ENCODE peak calls at places on chromosomes 7 and 10, in four cellular contexts. One of them, this sample, is unnamed.

GRCh38 chr7:41582116-41582515 is 120.8 kb downstream of the INHBA start:
- DNase-seq in esophagus squamous epithelium: no peak
- DNase-seq in M059J: no peak
- DNase-seq in brain microvascular endothelial cell: no peak
- DNase-seq in this sample: no peak

GRCh38 chr7:19352271-19352670 is 207.1 kb upstream of the FERD3L start:
- DNase-seq in esophagus squamous epithelium: no peak
- DNase-seq in M059J: peak
- DNase-seq in brain microvascular endothelial cell: no peak
- DNase-seq in this sample: no peak

GRCh38 chr7:15284406-15284805 is 277.4 kb downstream of the AGMO start:
- DNase-seq in esophagus squamous epithelium: no peak
- DNase-seq in M059J: no peak
- DNase-seq in brain microvascular endothelial cell: no peak
- DNase-seq in this sample: no peak

GRCh38 chr10:32149257-32149955 is 93.2 kb upstream of the KIF5B start:
- DNase-seq in esophagus squamous epithelium: no peak
- DNase-seq in M059J: peak
- DNase-seq in brain microvascular endothelial cell: peak
- DNase-seq in this sample: peak

GRCh38 chr10:96708456-96708855 is 11.9 kb downstream of the PIK3AP1 start:
- DNase-seq in esophagus squamous epithelium: no peak
- DNase-seq in M059J: peak
- DNase-seq in brain microvascular endothelial cell: no peak
- DNase-seq in this sample: no peak

GRCh38 chr10:35462491-35462934 is 126.2 kb downstream of the CCNY start:
- DNase-seq in esophagus squamous epithelium: no peak
- DNase-seq in M059J: no peak
- DNase-seq in brain microvascular endothelial cell: no peak
- DNase-seq in this sample: no peak

GRCh38 chr10:82811621-82812020 is 936.6 kb downstream of the NRG3 start:
- DNase-seq in esophagus squamous epithelium: no peak
- DNase-seq in M059J: peak
- DNase-seq in brain microvascular endothelial cell: peak
- DNase-seq in this sample: no peak

GRCh38 chr7:74094224-74095095 is 10.9 kb downstream of the LIMK1 start:
- DNase-seq in esophagus squamous epithelium: peak
- DNase-seq in M059J: peak
- DNase-seq in brain microvascular endothelial cell: peak
- DNase-seq in this sample: peak

GRCh38 chr10:103847909-103848468 is 7.4 kb downstream of the SH3PXD2A start:
- DNase-seq in esophagus squamous epithelium: no peak
- DNase-seq in M059J: no peak
- DNase-seq in brain microvascular endothelial cell: no peak
- DNase-seq in this sample: no peak

GRCh38 chr7:31487476-31487875 is 26.4 kb upstream of the ITPRID1 start:
- DNase-seq in esophagus squamous epithelium: no peak
- DNase-seq in M059J: peak
- DNase-seq in brain microvascular endothelial cell: no peak
- DNase-seq in this sample: no peak

GRCh38 chr10:24685958-24686540 is 37.6 kb downstream of the ARHGAP21 start:
- DNase-seq in esophagus squamous epithelium: no peak
- DNase-seq in M059J: peak
- DNase-seq in brain microvascular endothelial cell: peak
- DNase-seq in this sample: no peak

GRCh38 chr7:16130127-16131110 is 290.9 kb downstream of the CRPPA start:
- DNase-seq in esophagus squamous epithelium: no peak
- DNase-seq in M059J: peak
- DNase-seq in brain microvascular endothelial cell: no peak
- DNase-seq in this sample: no peak

GRCh38 chr10:45008524-45009161 is 7.9 kb downstream of the ZNF22 start:
- DNase-seq in esophagus squamous epithelium: no peak
- DNase-seq in M059J: peak
- DNase-seq in brain microvascular endothelial cell: peak
- DNase-seq in this sample: no peak

GRCh38 chr7:153943428-153944370 is 108.5 kb upstream of the DPP6 start:
- DNase-seq in esophagus squamous epithelium: no peak
- DNase-seq in M059J: no peak
- DNase-seq in brain microvascular endothelial cell: no peak
- DNase-seq in this sample: no peak

GRCh38 chr10:64093946-64094560 is 572.9 kb downstream of the REEP3 start:
- DNase-seq in esophagus squamous epithelium: no peak
- DNase-seq in M059J: no peak
- DNase-seq in brain microvascular endothelial cell: no peak
- DNase-seq in this sample: no peak

GRCh38 chr7:100629117-100629711 is 12.1 kb downstream of the TFR2 start:
- DNase-seq in esophagus squamous epithelium: no peak
- DNase-seq in M059J: peak
- DNase-seq in brain microvascular endothelial cell: no peak
- DNase-seq in this sample: no peak

GRCh38 chr7:56810466-56810865 is 321.8 kb downstream of the ZNF479 start:
- DNase-seq in esophagus squamous epithelium: no peak
- DNase-seq in M059J: no peak
- DNase-seq in brain microvascular endothelial cell: no peak
- DNase-seq in this sample: no peak

GRCh38 chr10:14093735-14094484 is 236.8 kb downstream of the FRMD4A start:
- DNase-seq in esophagus squamous epithelium: no peak
- DNase-seq in M059J: peak
- DNase-seq in brain microvascular endothelial cell: peak
- DNase-seq in this sample: no peak

GRCh38 chr7:155993420-155994252 is 181.4 kb upstream of the SHH start:
- DNase-seq in esophagus squamous epithelium: no peak
- DNase-seq in M059J: no peak
- DNase-seq in brain microvascular endothelial cell: no peak
- DNase-seq in this sample: no peak

GRCh38 chr7:28166982-28167715 is 13.4 kb downstream of the JAZF1 start:
- DNase-seq in esophagus squamous epithelium: no peak
- DNase-seq in M059J: no peak
- DNase-seq in brain microvascular endothelial cell: no peak
- DNase-seq in this sample: no peak

GRCh38 chr10:1939016-1939415 is 201.7 kb upstream of the ADARB2 start:
- DNase-seq in esophagus squamous epithelium: no peak
- DNase-seq in M059J: no peak
- DNase-seq in brain microvascular endothelial cell: no peak
- DNase-seq in this sample: no peak

GRCh38 chr10:111076191-111076681 is 593 bp upstream of the ADRA2A start:
- DNase-seq in esophagus squamous epithelium: no peak
- DNase-seq in M059J: peak
- DNase-seq in brain microvascular endothelial cell: peak
- DNase-seq in this sample: no peak

GRCh38 chr10:36494386-36494785 is 631.0 kb upstream of the ANKRD30A start:
- DNase-seq in esophagus squamous epithelium: no peak
- DNase-seq in M059J: peak
- DNase-seq in brain microvascular endothelial cell: peak
- DNase-seq in this sample: no peak

GRCh38 chr7:26265499-26266075 is 26.1 kb upstream of the SNX10 start:
- DNase-seq in esophagus squamous epithelium: no peak
- DNase-seq in M059J: peak
- DNase-seq in brain microvascular endothelial cell: no peak
- DNase-seq in this sample: no peak

GRCh38 chr10:108392286-108392685 is 1227.8 kb upstream of the SORCS1 start:
- DNase-seq in esophagus squamous epithelium: no peak
- DNase-seq in M059J: peak
- DNase-seq in brain microvascular endothelial cell: no peak
- DNase-seq in this sample: no peak

GRCh38 chr10:72321248-72322029 is 33.3 kb downstream of the DNAJB12 start:
- DNase-seq in esophagus squamous epithelium: no peak
- DNase-seq in M059J: no peak
- DNase-seq in brain microvascular endothelial cell: no peak
- DNase-seq in this sample: peak

GRCh38 chr7:120714945-120715344 is 143.0 kb downstream of the TSPAN12 start:
- DNase-seq in esophagus squamous epithelium: no peak
- DNase-seq in M059J: no peak
- DNase-seq in brain microvascular endothelial cell: no peak
- DNase-seq in this sample: no peak

GRCh38 chr7:55476071-55476803 is 96.1 kb downstream of the VOPP1 start:
- DNase-seq in esophagus squamous epithelium: no peak
- DNase-seq in M059J: peak
- DNase-seq in brain microvascular endothelial cell: peak
- DNase-seq in this sample: no peak

GRCh38 chr7:116776610-116777289 is 85.6 kb upstream of the CAPZA2 start:
- DNase-seq in esophagus squamous epithelium: no peak
- DNase-seq in M059J: peak
- DNase-seq in brain microvascular endothelial cell: peak
- DNase-seq in this sample: no peak

GRCh38 chr10:31242902-31243301 is 76.1 kb upstream of the ZEB1 start:
- DNase-seq in esophagus squamous epithelium: no peak
- DNase-seq in M059J: peak
- DNase-seq in brain microvascular endothelial cell: peak
- DNase-seq in this sample: no peak

GRCh38 chr10:66591865-66592264 is 334.0 kb upstream of the LRRTM3 start:
- DNase-seq in esophagus squamous epithelium: no peak
- DNase-seq in M059J: no peak
- DNase-seq in brain microvascular endothelial cell: no peak
- DNase-seq in this sample: no peak